ENCODE peak calls at places on chromosomes 13 and 19, in eight cellular contexts. Z is activated naive CD8-positive, alpha-beta T cell treated with anti-CD3 and anti-CD28 coated beads, Interleukin-2, amount 10 ng/mL, durations not matched to agents 7 days and 5 days; E is stimulated activated naive CD8-positive, alpha-beta T cell treated with anti-CD3 and anti-CD28 coated beads, Interleukin-15, Interleukin-2, amounts not matched to agents 100 U/mL and 50 U/mL, for 24 hours; P is NAMALWA; W is heart left ventricle; S is endothelial cell; X is GOT3; H is SK-MEL-5. Y is an unnamed sample.

GRCh38 chr13:97199451-97199850 is 22.7 kb upstream of the MBNL2 start:
- DNase-seq in E (no peak), Z (no peak), H (no peak), P (no peak), X (no peak), W (no peak), S (no peak), Y (no peak)

GRCh38 chr13:36814465-36814864 is 4.6 kb upstream of the RFXAP start:
- DNase-seq in S (no peak), P (no peak), X (no peak), Z (no peak), H (no peak), W (no peak), E (no peak), Y (no peak)

GRCh38 chr13:26494591-26494990 is 62.9 kb upstream of the WASF3 start:
- DNase-seq in H (no peak), W (no peak), S (no peak), P (no peak), E (no peak), Z (no peak), X (no peak), Y (no peak)

GRCh38 chr13:55266644-55267043 is 1874.1 kb upstream of the PRR20A start:
- DNase-seq in X (no peak), E (no peak), P (no peak), S (no peak), Z (no peak), H (no peak), W (no peak), Y (no peak)

GRCh38 chr19:30070198-30070969 is 128.3 kb downstream of the URI1 start:
- DNase-seq in E (no peak), W (peak; percentile 15), Z (no peak), H (no peak), X (no peak), P (no peak), S (no peak), Y (no peak)

GRCh38 chr13:24071423-24072075 is 89.0 kb upstream of the SPATA13 start:
- DNase-seq in W (no peak), S (no peak), H (no peak), Z (no peak), E (no peak), X (no peak), P (no peak), Y (no peak)

GRCh38 chr13:46535002-46535401 is 18.0 kb upstream of the LRCH1 start:
- DNase-seq in X (no peak), W (no peak), S (no peak), Z (no peak), E (no peak), H (no peak), P (no peak), Y (no peak)

GRCh38 chr19:57587529-57587928 is 3.6 kb downstream of the ZIK1 start:
- DNase-seq in P (no peak), Z (no peak), X (no peak), E (no peak), H (no peak), S (no peak), W (no peak), Y (no peak)

GRCh38 chr13:30718661-30719520 is 16.5 kb upstream of the ALOX5AP start:
- DNase-seq in E (no peak), X (peak; percentile 30), P (peak; percentile 26), W (no peak), H (no peak), Z (no peak), S (no peak), Y (no peak)

GRCh38 chr13:112898786-112899617 is 70.0 kb upstream of the MCF2L start:
- DNase-seq in H (no peak), S (no peak), W (no peak), P (no peak), E (no peak), X (no peak), Z (no peak), Y (no peak)

GRCh38 chr13:97502192-97502591 is 68.2 kb downstream of the RAP2A start:
- DNase-seq in X (no peak), Z (no peak), H (no peak), S (no peak), W (peak; percentile 40), P (no peak), E (no peak), Y (no peak)

GRCh38 chr13:42747399-42747873 is 33.9 kb upstream of the FAM216B start:
- DNase-seq in E (no peak), P (no peak), S (no peak), Z (no peak), H (no peak), X (peak; percentile 30), W (no peak), Y (no peak)

GRCh38 chr13:74201530-74201929 is 67.3 kb upstream of the KLF12 start:
- DNase-seq in H (no peak), S (no peak), X (no peak), P (no peak), W (no peak), Z (no peak), E (no peak), Y (no peak)

GRCh38 chr13:111429064-111429558 is 108.7 kb downstream of the TEX29 start:
- DNase-seq in W (no peak), S (peak; percentile 78), P (peak; percentile 83), Z (no peak), E (peak; percentile 49), X (no peak), H (peak; percentile 74), Y (peak; percentile 23)

GRCh38 chr13:40508112-40508511 is 158.3 kb downstream of the FOXO1 start:
- DNase-seq in Z (no peak), E (no peak), W (no peak), X (no peak), S (no peak), H (no peak), P (peak; percentile 16), Y (no peak)

GRCh38 chr13:54445865-54446264 is 1417.3 kb downstream of the OLFM4 start:
- DNase-seq in S (no peak), X (no peak), E (no peak), Z (no peak), H (no peak), P (no peak), W (no peak), Y (no peak)

GRCh38 chr19:35868172-35868822 is at the start of gene APLP1:
- DNase-seq in S (peak; percentile 65), E (peak; percentile 82), Z (peak; percentile 82), P (no peak), X (no peak), H (peak; percentile 37), W (peak; percentile 81), Y (no peak)

GRCh38 chr13:51608857-51609406 is 24.7 kb downstream of the WDFY2 start:
- DNase-seq in P (peak; percentile 22), W (no peak), S (no peak), Z (no peak), H (peak; percentile 31), X (no peak), E (no peak), Y (no peak)

GRCh38 chr19:898663-899062 is 5.4 kb downstream of the RNU6-9 start:
- DNase-seq in W (no peak), E (no peak), H (no peak), S (no peak), P (peak; percentile 77), X (no peak), Z (no peak), Y (no peak)

GRCh38 chr13:35744566-35745203 is 268.2 kb upstream of the MAB21L1 start:
- DNase-seq in E (no peak), P (no peak), H (no peak), X (no peak), W (no peak), Z (no peak), S (no peak), Y (no peak)

GRCh38 chr19:46900341-46900740 is 39.5 kb downstream of the ARHGAP35 start:
- DNase-seq in X (no peak), Z (no peak), S (no peak), E (no peak), H (no peak), P (no peak), W (no peak), Y (no peak)

GRCh38 chr19:55467236-55468053 is 2.9 kb upstream of the C19orf85 start:
- DNase-seq in S (peak; percentile 78), W (peak; percentile 74), X (no peak), H (peak; percentile 35), Z (peak; percentile 87), P (peak; percentile 65), E (peak; percentile 86), Y (no peak)

GRCh38 chr13:43153436-43154082 is 130.2 kb downstream of the DNAJC15 start:
- DNase-seq in H (peak; percentile 73), P (no peak), E (no peak), Z (no peak), S (no peak), X (no peak), W (no peak), Y (no peak)

GRCh38 chr13:36862722-36863121 is 43.7 kb downstream of the RFXAP start:
- DNase-seq in H (no peak), W (no peak), P (no peak), S (no peak), E (no peak), Z (no peak), X (no peak), Y (no peak)

GRCh38 chr19:30349131-30349730 is 23.0 kb upstream of the ZNF536 start:
- DNase-seq in X (no peak), W (no peak), S (no peak), Z (no peak), H (no peak), E (no peak), P (no peak), Y (no peak)

GRCh38 chr13:63209330-63210017 is 1793.8 kb upstream of the PCDH20 start:
- DNase-seq in E (no peak), Z (no peak), H (no peak), S (no peak), X (no peak), W (no peak), P (no peak), Y (no peak)